ENCODE peak calls at places on chromosome 7, in four cellular contexts. One of them, this sample, is unnamed.

GRCh38 chr7:44565795-44566559 is 7.7 kb downstream of the DDX56 start:
- DNase-seq in NCI-H1105: no peak
- DNase-seq in activated CD8-positive, alpha-beta memory T cell treated with anti-CD3 and anti-CD28 coated beads, Interleukin-2, amount 10 ng/mL, durations not matched to agents 7 days and 5 days: no peak
- DNase-seq in M059J: no peak
- DNase-seq in this sample: no peak

GRCh38 chr7:107387077-107387476 is 82.8 kb upstream of the GPR22 start:
- DNase-seq in NCI-H1105: no peak
- DNase-seq in activated CD8-positive, alpha-beta memory T cell treated with anti-CD3 and anti-CD28 coated beads, Interleukin-2, amount 10 ng/mL, durations not matched to agents 7 days and 5 days: no peak
- DNase-seq in M059J: peak
- DNase-seq in this sample: no peak

GRCh38 chr7:25665346-25665745 is 437.1 kb upstream of the NPVF start:
- DNase-seq in NCI-H1105: no peak
- DNase-seq in activated CD8-positive, alpha-beta memory T cell treated with anti-CD3 and anti-CD28 coated beads, Interleukin-2, amount 10 ng/mL, durations not matched to agents 7 days and 5 days: no peak
- DNase-seq in M059J: no peak
- DNase-seq in this sample: no peak

GRCh38 chr7:151623766-151624165 is 104.1 kb upstream of the RHEB start:
- DNase-seq in NCI-H1105: no peak
- DNase-seq in activated CD8-positive, alpha-beta memory T cell treated with anti-CD3 and anti-CD28 coated beads, Interleukin-2, amount 10 ng/mL, durations not matched to agents 7 days and 5 days: no peak
- DNase-seq in M059J: no peak
- DNase-seq in this sample: peak

GRCh38 chr7:128830231-128831177 is at the start of gene FLNC:
- DNase-seq in NCI-H1105: peak
- DNase-seq in activated CD8-positive, alpha-beta memory T cell treated with anti-CD3 and anti-CD28 coated beads, Interleukin-2, amount 10 ng/mL, durations not matched to agents 7 days and 5 days: peak
- DNase-seq in M059J: peak
- DNase-seq in this sample: peak

GRCh38 chr7:94366827-94367226 is 27.9 kb upstream of the COL1A2 start:
- DNase-seq in NCI-H1105: no peak
- DNase-seq in activated CD8-positive, alpha-beta memory T cell treated with anti-CD3 and anti-CD28 coated beads, Interleukin-2, amount 10 ng/mL, durations not matched to agents 7 days and 5 days: no peak
- DNase-seq in M059J: peak
- DNase-seq in this sample: no peak

GRCh38 chr7:1004018-1004880 is 21.3 kb downstream of the CYP2W1 start:
- DNase-seq in NCI-H1105: no peak
- DNase-seq in activated CD8-positive, alpha-beta memory T cell treated with anti-CD3 and anti-CD28 coated beads, Interleukin-2, amount 10 ng/mL, durations not matched to agents 7 days and 5 days: no peak
- DNase-seq in M059J: no peak
- DNase-seq in this sample: no peak

GRCh38 chr7:29045258-29046095 is 87.3 kb upstream of the TRIL start:
- DNase-seq in NCI-H1105: no peak
- DNase-seq in activated CD8-positive, alpha-beta memory T cell treated with anti-CD3 and anti-CD28 coated beads, Interleukin-2, amount 10 ng/mL, durations not matched to agents 7 days and 5 days: no peak
- DNase-seq in M059J: no peak
- DNase-seq in this sample: peak

GRCh38 chr7:500521-501420 is 18.9 kb downstream of the PDGFA start:
- DNase-seq in NCI-H1105: no peak
- DNase-seq in activated CD8-positive, alpha-beta memory T cell treated with anti-CD3 and anti-CD28 coated beads, Interleukin-2, amount 10 ng/mL, durations not matched to agents 7 days and 5 days: no peak
- DNase-seq in M059J: no peak
- DNase-seq in this sample: no peak

GRCh38 chr7:2299131-2299829 is 15.0 kb downstream of the SNX8 start:
- DNase-seq in NCI-H1105: no peak
- DNase-seq in activated CD8-positive, alpha-beta memory T cell treated with anti-CD3 and anti-CD28 coated beads, Interleukin-2, amount 10 ng/mL, durations not matched to agents 7 days and 5 days: no peak
- DNase-seq in M059J: no peak
- DNase-seq in this sample: no peak

GRCh38 chr7:156442503-156442902 is 198.1 kb upstream of the RNF32 start:
- DNase-seq in NCI-H1105: no peak
- DNase-seq in activated CD8-positive, alpha-beta memory T cell treated with anti-CD3 and anti-CD28 coated beads, Interleukin-2, amount 10 ng/mL, durations not matched to agents 7 days and 5 days: no peak
- DNase-seq in M059J: no peak
- DNase-seq in this sample: no peak

GRCh38 chr7:12911053-12911452 is 223.6 kb downstream of the ARL4A start:
- DNase-seq in NCI-H1105: no peak
- DNase-seq in activated CD8-positive, alpha-beta memory T cell treated with anti-CD3 and anti-CD28 coated beads, Interleukin-2, amount 10 ng/mL, durations not matched to agents 7 days and 5 days: no peak
- DNase-seq in M059J: no peak
- DNase-seq in this sample: no peak

GRCh38 chr7:155951554-155952158 is 139.4 kb upstream of the SHH start:
- DNase-seq in NCI-H1105: no peak
- DNase-seq in activated CD8-positive, alpha-beta memory T cell treated with anti-CD3 and anti-CD28 coated beads, Interleukin-2, amount 10 ng/mL, durations not matched to agents 7 days and 5 days: no peak
- DNase-seq in M059J: peak
- DNase-seq in this sample: peak

GRCh38 chr7:76065016-76065612 is 17.2 kb downstream of the MDH2 start:
- DNase-seq in NCI-H1105: no peak
- DNase-seq in activated CD8-positive, alpha-beta memory T cell treated with anti-CD3 and anti-CD28 coated beads, Interleukin-2, amount 10 ng/mL, durations not matched to agents 7 days and 5 days: peak
- DNase-seq in M059J: no peak
- DNase-seq in this sample: no peak

GRCh38 chr7:4711634-4712033 is 29.5 kb downstream of the FOXK1 start:
- DNase-seq in NCI-H1105: no peak
- DNase-seq in activated CD8-positive, alpha-beta memory T cell treated with anti-CD3 and anti-CD28 coated beads, Interleukin-2, amount 10 ng/mL, durations not matched to agents 7 days and 5 days: no peak
- DNase-seq in M059J: no peak
- DNase-seq in this sample: no peak

GRCh38 chr7:76220185-76221057 is 18.7 kb downstream of the SRRM3 start:
- DNase-seq in NCI-H1105: no peak
- DNase-seq in activated CD8-positive, alpha-beta memory T cell treated with anti-CD3 and anti-CD28 coated beads, Interleukin-2, amount 10 ng/mL, durations not matched to agents 7 days and 5 days: no peak
- DNase-seq in M059J: peak
- DNase-seq in this sample: peak

GRCh38 chr7:107676249-107676648 is 15.6 kb downstream of the SLC26A4 start:
- DNase-seq in NCI-H1105: no peak
- DNase-seq in activated CD8-positive, alpha-beta memory T cell treated with anti-CD3 and anti-CD28 coated beads, Interleukin-2, amount 10 ng/mL, durations not matched to agents 7 days and 5 days: no peak
- DNase-seq in M059J: no peak
- DNase-seq in this sample: no peak

GRCh38 chr7:19060870-19061269 is 56.6 kb downstream of the TWIST1 start:
- DNase-seq in NCI-H1105: no peak
- DNase-seq in activated CD8-positive, alpha-beta memory T cell treated with anti-CD3 and anti-CD28 coated beads, Interleukin-2, amount 10 ng/mL, durations not matched to agents 7 days and 5 days: no peak
- DNase-seq in M059J: peak
- DNase-seq in this sample: peak

GRCh38 chr7:17599733-17600685 is 301.6 kb downstream of the AHR start:
- DNase-seq in NCI-H1105: peak
- DNase-seq in activated CD8-positive, alpha-beta memory T cell treated with anti-CD3 and anti-CD28 coated beads, Interleukin-2, amount 10 ng/mL, durations not matched to agents 7 days and 5 days: no peak
- DNase-seq in M059J: peak
- DNase-seq in this sample: peak

GRCh38 chr7:129889133-129889854 is 63.5 kb downstream of the UBE2H start:
- DNase-seq in NCI-H1105: no peak
- DNase-seq in activated CD8-positive, alpha-beta memory T cell treated with anti-CD3 and anti-CD28 coated beads, Interleukin-2, amount 10 ng/mL, durations not matched to agents 7 days and 5 days: no peak
- DNase-seq in M059J: no peak
- DNase-seq in this sample: no peak

GRCh38 chr7:6489612-6490011 is 41.9 kb upstream of the DAGLB start:
- DNase-seq in NCI-H1105: no peak
- DNase-seq in activated CD8-positive, alpha-beta memory T cell treated with anti-CD3 and anti-CD28 coated beads, Interleukin-2, amount 10 ng/mL, durations not matched to agents 7 days and 5 days: no peak
- DNase-seq in M059J: peak
- DNase-seq in this sample: no peak

GRCh38 chr7:142301923-142302550 is 44.2 kb upstream of the PRSS58 start:
- DNase-seq in NCI-H1105: no peak
- DNase-seq in activated CD8-positive, alpha-beta memory T cell treated with anti-CD3 and anti-CD28 coated beads, Interleukin-2, amount 10 ng/mL, durations not matched to agents 7 days and 5 days: no peak
- DNase-seq in M059J: peak
- DNase-seq in this sample: peak

GRCh38 chr7:113804475-113805130 is 114.2 kb downstream of the PPP1R3A start:
- DNase-seq in NCI-H1105: no peak
- DNase-seq in activated CD8-positive, alpha-beta memory T cell treated with anti-CD3 and anti-CD28 coated beads, Interleukin-2, amount 10 ng/mL, durations not matched to agents 7 days and 5 days: no peak
- DNase-seq in M059J: peak
- DNase-seq in this sample: no peak

GRCh38 chr7:90766814-90767564 is 170.9 kb downstream of the CDK14 start:
- DNase-seq in NCI-H1105: no peak
- DNase-seq in activated CD8-positive, alpha-beta memory T cell treated with anti-CD3 and anti-CD28 coated beads, Interleukin-2, amount 10 ng/mL, durations not matched to agents 7 days and 5 days: no peak
- DNase-seq in M059J: peak
- DNase-seq in this sample: peak

GRCh38 chr7:5005066-5005465 is 40.6 kb upstream of the RBAK start:
- DNase-seq in NCI-H1105: no peak
- DNase-seq in activated CD8-positive, alpha-beta memory T cell treated with anti-CD3 and anti-CD28 coated beads, Interleukin-2, amount 10 ng/mL, durations not matched to agents 7 days and 5 days: no peak
- DNase-seq in M059J: no peak
- DNase-seq in this sample: no peak

GRCh38 chr7:19284596-19285300 is 139.5 kb upstream of the FERD3L start:
- DNase-seq in NCI-H1105: no peak
- DNase-seq in activated CD8-positive, alpha-beta memory T cell treated with anti-CD3 and anti-CD28 coated beads, Interleukin-2, amount 10 ng/mL, durations not matched to agents 7 days and 5 days: no peak
- DNase-seq in M059J: peak
- DNase-seq in this sample: peak

GRCh38 chr7:70694357-70694908 is 437.5 kb upstream of the GALNT17 start:
- DNase-seq in NCI-H1105: peak
- DNase-seq in activated CD8-positive, alpha-beta memory T cell treated with anti-CD3 and anti-CD28 coated beads, Interleukin-2, amount 10 ng/mL, durations not matched to agents 7 days and 5 days: no peak
- DNase-seq in M059J: peak
- DNase-seq in this sample: no peak

GRCh38 chr7:12637819-12638592 is 49.4 kb upstream of the ARL4A start:
- DNase-seq in NCI-H1105: no peak
- DNase-seq in activated CD8-positive, alpha-beta memory T cell treated with anti-CD3 and anti-CD28 coated beads, Interleukin-2, amount 10 ng/mL, durations not matched to agents 7 days and 5 days: no peak
- DNase-seq in M059J: peak
- DNase-seq in this sample: no peak

GRCh38 chr7:80499350-80499955 is 12.4 kb downstream of the GNAT3 start:
- DNase-seq in NCI-H1105: no peak
- DNase-seq in activated CD8-positive, alpha-beta memory T cell treated with anti-CD3 and anti-CD28 coated beads, Interleukin-2, amount 10 ng/mL, durations not matched to agents 7 days and 5 days: no peak
- DNase-seq in M059J: peak
- DNase-seq in this sample: peak

GRCh38 chr7:29289156-29290021 is 94.8 kb downstream of the CHN2 start:
- DNase-seq in NCI-H1105: peak
- DNase-seq in activated CD8-positive, alpha-beta memory T cell treated with anti-CD3 and anti-CD28 coated beads, Interleukin-2, amount 10 ng/mL, durations not matched to agents 7 days and 5 days: no peak
- DNase-seq in M059J: peak
- DNase-seq in this sample: no peak

GRCh38 chr7:3636131-3636860 is 335.2 kb downstream of the SDK1 start:
- DNase-seq in NCI-H1105: no peak
- DNase-seq in activated CD8-positive, alpha-beta memory T cell treated with anti-CD3 and anti-CD28 coated beads, Interleukin-2, amount 10 ng/mL, durations not matched to agents 7 days and 5 days: no peak
- DNase-seq in M059J: no peak
- DNase-seq in this sample: peak

GRCh38 chr7:631291-631711 is 95.2 kb upstream of the DNAAF5 start:
- DNase-seq in NCI-H1105: no peak
- DNase-seq in activated CD8-positive, alpha-beta memory T cell treated with anti-CD3 and anti-CD28 coated beads, Interleukin-2, amount 10 ng/mL, durations not matched to agents 7 days and 5 days: no peak
- DNase-seq in M059J: no peak
- DNase-seq in this sample: no peak

GRCh38 chr7:99788554-99788953 is 4.6 kb upstream of the CYP3A4 start:
- DNase-seq in NCI-H1105: no peak
- DNase-seq in activated CD8-positive, alpha-beta memory T cell treated with anti-CD3 and anti-CD28 coated beads, Interleukin-2, amount 10 ng/mL, durations not matched to agents 7 days and 5 days: no peak
- DNase-seq in M059J: no peak
- DNase-seq in this sample: no peak

GRCh38 chr7:11427686-11428273 is 404.2 kb downstream of the THSD7A start:
- DNase-seq in NCI-H1105: peak
- DNase-seq in activated CD8-positive, alpha-beta memory T cell treated with anti-CD3 and anti-CD28 coated beads, Interleukin-2, amount 10 ng/mL, durations not matched to agents 7 days and 5 days: no peak
- DNase-seq in M059J: peak
- DNase-seq in this sample: peak

GRCh38 chr7:75064801-75065200 is 8.8 kb downstream of the RCC1L start:
- DNase-seq in NCI-H1105: no peak
- DNase-seq in activated CD8-positive, alpha-beta memory T cell treated with anti-CD3 and anti-CD28 coated beads, Interleukin-2, amount 10 ng/mL, durations not matched to agents 7 days and 5 days: no peak
- DNase-seq in M059J: no peak
- DNase-seq in this sample: no peak

GRCh38 chr7:135253851-135254815 is 20.5 kb downstream of the STRA8 start:
- DNase-seq in NCI-H1105: no peak
- DNase-seq in activated CD8-positive, alpha-beta memory T cell treated with anti-CD3 and anti-CD28 coated beads, Interleukin-2, amount 10 ng/mL, durations not matched to agents 7 days and 5 days: no peak
- DNase-seq in M059J: peak
- DNase-seq in this sample: peak

GRCh38 chr7:112060625-112061024 is 145.6 kb downstream of the DOCK4 start:
- DNase-seq in NCI-H1105: no peak
- DNase-seq in activated CD8-positive, alpha-beta memory T cell treated with anti-CD3 and anti-CD28 coated beads, Interleukin-2, amount 10 ng/mL, durations not matched to agents 7 days and 5 days: no peak
- DNase-seq in M059J: no peak
- DNase-seq in this sample: no peak

GRCh38 chr7:84258628-84259027 is 64.0 kb upstream of the SEMA3A start:
- DNase-seq in NCI-H1105: no peak
- DNase-seq in activated CD8-positive, alpha-beta memory T cell treated with anti-CD3 and anti-CD28 coated beads, Interleukin-2, amount 10 ng/mL, durations not matched to agents 7 days and 5 days: no peak
- DNase-seq in M059J: peak
- DNase-seq in this sample: peak

GRCh38 chr7:47088329-47089067 is 493.4 kb downstream of the TNS3 start:
- DNase-seq in NCI-H1105: peak
- DNase-seq in activated CD8-positive, alpha-beta memory T cell treated with anti-CD3 and anti-CD28 coated beads, Interleukin-2, amount 10 ng/mL, durations not matched to agents 7 days and 5 days: no peak
- DNase-seq in M059J: peak
- DNase-seq in this sample: peak

This sample was measured in PC-3.